ENCODE peak calls at places on chromosomes 13 and 19, in five cellular contexts. One of them, this sample, is unnamed.

GRCh38 chr19:8494158-8494557 is 8.3 kb downstream of the PRAM1 start:
- DNase-seq in neural crest cell: no peak
- DNase-seq in stimulated activated CD4-positive, alpha-beta T cell treated with anti-CD3 and anti-CD28 coated beads, Interleukin-2, amount 100 ng/mL, for 4 hours: no peak
- DNase-seq in thoracic aorta: no peak
- DNase-seq in Ammon's horn: no peak
- DNase-seq in this sample: no peak

GRCh38 chr19:33171222-33171795 is 22.8 kb upstream of the LRP3 start:
- DNase-seq in Ammon's horn: no peak
- DNase-seq in neural crest cell: no peak
- DNase-seq in thoracic aorta: no peak
- DNase-seq in stimulated activated CD4-positive, alpha-beta T cell treated with anti-CD3 and anti-CD28 coated beads, Interleukin-2, amount 100 ng/mL, for 4 hours: no peak
- DNase-seq in this sample: no peak

GRCh38 chr19:8489591-8490394 is 12.6 kb downstream of the PRAM1 start:
- DNase-seq in stimulated activated CD4-positive, alpha-beta T cell treated with anti-CD3 and anti-CD28 coated beads, Interleukin-2, amount 100 ng/mL, for 4 hours: no peak
- DNase-seq in Ammon's horn: no peak
- DNase-seq in thoracic aorta: no peak
- DNase-seq in neural crest cell: no peak
- DNase-seq in this sample: no peak

GRCh38 chr19:13012690-13013608 is 17.7 kb downstream of the NFIX start:
- DNase-seq in neural crest cell: no peak
- DNase-seq in stimulated activated CD4-positive, alpha-beta T cell treated with anti-CD3 and anti-CD28 coated beads, Interleukin-2, amount 100 ng/mL, for 4 hours: no peak
- DNase-seq in thoracic aorta: no peak
- DNase-seq in Ammon's horn: no peak
- DNase-seq in this sample: no peak

GRCh38 chr19:48625891-48626327 is 6.6 kb downstream of the SPHK2 start:
- DNase-seq in Ammon's horn: no peak
- DNase-seq in stimulated activated CD4-positive, alpha-beta T cell treated with anti-CD3 and anti-CD28 coated beads, Interleukin-2, amount 100 ng/mL, for 4 hours: no peak
- DNase-seq in neural crest cell: no peak
- DNase-seq in thoracic aorta: no peak
- DNase-seq in this sample: no peak

GRCh38 chr19:42542791-42543190 is 14.5 kb upstream of the CEACAM1 start:
- DNase-seq in neural crest cell: no peak
- DNase-seq in stimulated activated CD4-positive, alpha-beta T cell treated with anti-CD3 and anti-CD28 coated beads, Interleukin-2, amount 100 ng/mL, for 4 hours: no peak
- DNase-seq in Ammon's horn: no peak
- DNase-seq in thoracic aorta: no peak
- DNase-seq in this sample: no peak

GRCh38 chr19:5313307-5313706 is 27.3 kb downstream of the PTPRS start:
- DNase-seq in stimulated activated CD4-positive, alpha-beta T cell treated with anti-CD3 and anti-CD28 coated beads, Interleukin-2, amount 100 ng/mL, for 4 hours: no peak
- DNase-seq in thoracic aorta: no peak
- DNase-seq in Ammon's horn: no peak
- DNase-seq in neural crest cell: no peak
- DNase-seq in this sample: no peak

GRCh38 chr13:58081301-58081820 is 449.8 kb downstream of the PCDH17 start:
- DNase-seq in Ammon's horn: no peak
- DNase-seq in neural crest cell: no peak
- DNase-seq in stimulated activated CD4-positive, alpha-beta T cell treated with anti-CD3 and anti-CD28 coated beads, Interleukin-2, amount 100 ng/mL, for 4 hours: no peak
- DNase-seq in thoracic aorta: no peak
- DNase-seq in this sample: no peak

GRCh38 chr19:4373601-4374441 is 26.5 kb downstream of the SH3GL1 start:
- DNase-seq in Ammon's horn: peak
- DNase-seq in stimulated activated CD4-positive, alpha-beta T cell treated with anti-CD3 and anti-CD28 coated beads, Interleukin-2, amount 100 ng/mL, for 4 hours: no peak
- DNase-seq in neural crest cell: no peak
- DNase-seq in thoracic aorta: no peak
- DNase-seq in this sample: no peak

GRCh38 chr13:79392882-79393563 is 13.0 kb downstream of the RBM26 start:
- DNase-seq in Ammon's horn: no peak
- DNase-seq in thoracic aorta: no peak
- DNase-seq in neural crest cell: no peak
- DNase-seq in stimulated activated CD4-positive, alpha-beta T cell treated with anti-CD3 and anti-CD28 coated beads, Interleukin-2, amount 100 ng/mL, for 4 hours: no peak
- DNase-seq in this sample: no peak

GRCh38 chr13:93715866-93716265 is 489.3 kb downstream of the GPC6 start:
- DNase-seq in neural crest cell: no peak
- DNase-seq in stimulated activated CD4-positive, alpha-beta T cell treated with anti-CD3 and anti-CD28 coated beads, Interleukin-2, amount 100 ng/mL, for 4 hours: no peak
- DNase-seq in thoracic aorta: no peak
- DNase-seq in Ammon's horn: no peak
- DNase-seq in this sample: no peak

GRCh38 chr19:41426952-41427646 is at the start of gene B3GNT8:
- DNase-seq in stimulated activated CD4-positive, alpha-beta T cell treated with anti-CD3 and anti-CD28 coated beads, Interleukin-2, amount 100 ng/mL, for 4 hours: peak
- DNase-seq in thoracic aorta: peak
- DNase-seq in neural crest cell: peak
- DNase-seq in Ammon's horn: no peak
- DNase-seq in this sample: peak

GRCh38 chr13:33349996-33350826 is 64.7 kb upstream of the STARD13 start:
- DNase-seq in stimulated activated CD4-positive, alpha-beta T cell treated with anti-CD3 and anti-CD28 coated beads, Interleukin-2, amount 100 ng/mL, for 4 hours: no peak
- DNase-seq in thoracic aorta: no peak
- DNase-seq in Ammon's horn: peak
- DNase-seq in neural crest cell: peak
- DNase-seq in this sample: no peak

GRCh38 chr13:23718916-23719470 is 148.8 kb downstream of the TNFRSF19 start:
- DNase-seq in stimulated activated CD4-positive, alpha-beta T cell treated with anti-CD3 and anti-CD28 coated beads, Interleukin-2, amount 100 ng/mL, for 4 hours: no peak
- DNase-seq in neural crest cell: no peak
- DNase-seq in Ammon's horn: no peak
- DNase-seq in thoracic aorta: no peak
- DNase-seq in this sample: no peak